ENCODE peak calls at places on chromosomes 2 and 18, in four cellular contexts. K, J, B and F are unnamed samples. For H3K79me2, the result is how much of the 10 kb centered on the place peaks cover.

GRCh38 chr2:156319811-156320490 is 12.6 kb downstream of the NR4A2 start:
- DNase-seq in B (peak), K (peak), J (peak), F (no peak)

GRCh38 chr2:27305516-27305915 is 2.7 kb downstream of the UCN start:
- DNase-seq in K (no peak), J (no peak), B (no peak), F (no peak)

GRCh38 chr2:135745545-135745944 is 3.9 kb downstream of the UBXN4 start:
- DNase-seq in J (no peak), B (peak), K (no peak), F (peak)

GRCh38 chr2:112754562-112754961 is 9.8 kb downstream of the CKAP2L start:
- DNase-seq in J (no peak), K (no peak), B (no peak), F (no peak)

GRCh38 chr2:66582975-66583842 is 148.3 kb downstream of the MEIS1 start:
- DNase-seq in B (no peak), K (peak), J (no peak), F (no peak)

GRCh38 chr2:100972452-100972851 is 29.6 kb upstream of the RPL31 start:
- DNase-seq in K (no peak), B (no peak), J (no peak), F (no peak)

GRCh38 chr18:48858676-48859075 is 92.1 kb downstream of the SMAD7 start:
- DNase-seq in B (no peak), K (no peak), J (no peak), F (no peak)

GRCh38 chr2:185608799-185609198 is 129.8 kb upstream of the FSIP2 start:
- DNase-seq in B (peak), J (peak), K (no peak), F (peak)

GRCh38 chr2:19100570-19100969 is 257.9 kb downstream of the OSR1 start:
- DNase-seq in J (no peak), K (no peak), B (no peak), F (peak)

GRCh38 chr2:220341014-220341413 is 713.6 kb downstream of the SLC4A3 start:
- DNase-seq in B (no peak), J (no peak), K (no peak), F (no peak)

GRCh38 chr2:239826786-239827510 is 198.2 kb downstream of the NDUFA10 start:
- DNase-seq in B (no peak), K (no peak), J (no peak), F (no peak)

GRCh38 chr2:119478188-119479065 is 45.9 kb downstream of the SCTR start:
- DNase-seq in B (no peak), J (no peak), K (no peak), F (no peak)

GRCh38 chr2:96143848-96144480 is 1.3 kb downstream of the DUSP2 start:
- DNase-seq in B (no peak), K (peak), J (no peak), F (peak)

GRCh38 chr2:42967959-42968674 is 175.7 kb upstream of the HAAO start:
- DNase-seq in K (no peak), J (peak), B (peak), F (no peak)

GRCh38 chr2:124343827-124344498 is 318.9 kb downstream of the CNTNAP5 start:
- DNase-seq in B (no peak), K (no peak), J (no peak), F (no peak)

GRCh38 chr2:205610437-205610836 is 71.9 kb upstream of the NRP2 start:
- DNase-seq in J (no peak), B (peak), K (no peak), F (peak)

GRCh38 chr2:204950695-204951094 is 405.4 kb downstream of the PARD3B start:
- DNase-seq in J (no peak), K (no peak), B (peak), F (peak)

GRCh38 chr2:196369967-196370366 is 198.6 kb upstream of the STK17B start:
- DNase-seq in K (no peak), J (no peak), B (no peak), F (peak)

GRCh38 chr2:125516496-125517109 is 1139.4 kb upstream of the GYPC start:
- DNase-seq in J (peak), B (peak), K (peak), F (peak)

GRCh38 chr2:215613265-215613664 is 177.4 kb upstream of the FN1 start:
- DNase-seq in K (peak), B (no peak), J (peak), F (peak)

GRCh38 chr2:3043726-3044125 is 333.9 kb downstream of the EIPR1 start:
- DNase-seq in J (no peak), K (no peak), B (no peak), F (no peak)

GRCh38 chr2:223896751-223897320 is 48.3 kb downstream of the WDFY1 start:
- DNase-seq in K (no peak), B (peak), J (no peak), F (no peak)

DNA sequence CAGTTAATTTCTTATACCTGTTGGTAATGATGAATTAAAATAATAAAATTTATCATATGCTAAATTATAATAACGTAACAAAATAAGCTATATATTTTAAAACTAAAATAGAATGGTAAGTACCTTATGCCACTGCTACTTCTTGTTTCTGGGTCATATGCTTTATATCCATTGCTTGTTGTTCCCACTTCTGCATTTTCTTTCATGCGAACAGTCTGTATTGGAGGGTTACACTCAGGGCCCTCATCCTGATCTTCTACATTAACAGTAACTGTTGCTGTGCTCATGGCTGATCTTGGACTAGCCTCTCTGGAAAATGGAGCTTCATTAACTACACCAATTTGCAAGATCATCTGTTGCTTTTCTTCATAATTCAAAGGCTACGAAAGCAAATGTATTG is 22.2 kb downstream of the DSC2 start:
- DNase-seq in B (no peak), J (no peak), K (no peak), F (no peak)
- TF ChIP-seq EZH2phosphoT487 in B (no peak), J (no peak), K (no peak), F (no peak)

GRCh38 chr18:35060092-35060491 is 18.9 kb downstream of the MAPRE2 start:
- DNase-seq in B (no peak), J (no peak), K (no peak), F (no peak)

GRCh38 chr18:35064291-35064690 is 23.1 kb downstream of the MAPRE2 start:
- DNase-seq in K (no peak), B (no peak), J (no peak), F (no peak)

GRCh38 chr18:35059280-35059927 is 18.2 kb downstream of the MAPRE2 start:
- DNase-seq in B (no peak), K (no peak), J (no peak), F (no peak)

GRCh38 chr18:35063875-35064274 is 22.7 kb downstream of the MAPRE2 start:
- DNase-seq in J (no peak), B (no peak), K (no peak), F (no peak)

DNA sequence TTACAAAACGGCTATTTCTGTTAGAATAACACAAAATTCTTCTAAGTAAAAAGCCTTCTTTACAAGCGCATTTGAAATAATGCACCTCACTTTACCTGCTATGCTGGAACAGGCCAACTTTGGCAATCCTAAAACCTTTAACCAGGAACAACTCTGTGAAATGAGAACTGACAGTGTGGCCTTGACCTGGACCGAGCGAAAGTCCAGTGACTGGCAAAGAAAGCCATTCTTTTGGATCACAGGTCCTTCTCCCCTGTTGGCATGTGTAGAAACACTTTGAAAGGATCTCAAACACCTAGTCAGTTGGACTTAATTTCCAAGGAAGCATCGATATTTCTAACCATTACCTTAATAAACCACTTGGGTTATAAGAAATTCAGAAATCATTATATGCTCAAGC is 21.2 kb downstream of the MAPRE2 start:
- DNase-seq in J (no peak), B (no peak), K (no peak), F (no peak)
- H3K79me2 ChIP-seq in J (under half), B (under half), K (half or more), F (under half)

GRCh38 chr18:21740474-21740723 is 193 bp upstream of the MIB1 start:
- DNase-seq in K (peak), J (peak), B (peak), F (peak)
- TF ChIP-seq EZH2phosphoT487 in K (no peak), J (no peak), B (no peak), F (no peak)

DNA sequence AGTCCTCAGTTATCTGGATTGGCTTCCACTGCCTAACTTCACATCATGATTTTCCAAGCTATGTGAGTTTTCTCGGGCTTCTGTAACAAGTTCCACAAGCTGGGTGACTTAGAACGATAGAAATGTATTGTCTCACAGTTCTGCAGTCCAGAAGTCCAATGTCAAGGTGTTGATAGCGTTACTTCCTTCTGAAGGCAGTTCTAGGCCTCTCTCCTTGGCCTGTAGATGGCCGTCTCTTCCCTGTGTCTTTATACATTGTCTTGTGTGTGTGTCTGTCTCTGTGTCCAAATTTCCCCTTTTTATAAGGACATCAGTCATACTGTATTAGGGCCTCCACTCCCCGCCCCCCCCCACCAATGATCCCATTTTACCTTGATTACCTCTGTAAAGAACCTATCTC is 7.5 kb downstream of the LTBP1 start:
- DNase-seq in K (no peak), B (no peak), J (no peak), F (no peak)
- H3K79me2 ChIP-seq in K (under half), B (under half), J (under half), F (under half)

GRCh38 chr2:71559080-71559827 is 105.9 kb downstream of the DYSF start:
- DNase-seq in B (no peak), K (no peak), J (no peak), F (no peak)
- TF ChIP-seq EZH2phosphoT487 in B (no peak), K (no peak), J (no peak), F (no peak)

DNA sequence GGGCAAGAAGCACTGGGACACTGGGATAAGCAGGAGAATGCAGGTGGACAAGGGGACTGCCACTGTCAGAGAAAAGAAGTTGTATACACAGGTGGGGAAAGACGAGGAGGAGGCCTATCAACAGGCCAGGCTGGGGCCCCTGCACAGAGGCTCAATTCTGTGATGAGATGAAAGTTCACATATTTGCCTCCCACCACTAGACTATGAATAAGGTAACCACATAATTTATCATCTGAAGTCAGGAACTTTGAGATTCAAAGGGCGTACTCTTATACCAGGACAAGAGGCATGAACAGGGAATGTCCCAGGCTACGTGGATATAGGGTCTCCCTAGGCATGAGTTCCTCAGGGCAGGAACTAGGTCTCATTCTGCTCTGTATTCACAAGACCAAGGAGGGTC is 34.2 kb downstream of the RNU4ATAC start:
- DNase-seq in J (no peak), B (no peak), K (no peak), F (no peak)
- H3K79me2 ChIP-seq in J (half or more), B (half or more), K (half or more), F (half or more)